ENCODE peak calls at places on chromosomes 7 and 10, in eight cellular contexts. One of them, this sample, is unnamed.

GRCh38 chr10:101291254-101292193 is 62.3 kb upstream of the LBX1 start:
- DNase-seq in HCT116: no peak
- DNase-seq in astrocyte: no peak
- DNase-seq in fibroblast of lung: no peak
- DNase-seq in H9: peak; percentile 87
- DNase-seq in kidney: peak; percentile 85
- DNase-seq in colonic mucosa: no peak
- DNase-seq in NT2/D1: no peak
- DNase-seq in this sample: no peak

GRCh38 chr7:88223265-88223664 is 3.4 kb upstream of the SRI start:
- DNase-seq in HCT116: no peak
- DNase-seq in astrocyte: no peak
- DNase-seq in fibroblast of lung: no peak
- DNase-seq in H9: no peak
- DNase-seq in kidney: no peak
- DNase-seq in colonic mucosa: no peak
- DNase-seq in NT2/D1: no peak
- DNase-seq in this sample: no peak

GRCh38 chr7:94297397-94297838 is 97.3 kb upstream of the COL1A2 start:
- DNase-seq in HCT116: no peak
- DNase-seq in astrocyte: peak; percentile 96
- DNase-seq in fibroblast of lung: peak; percentile 94
- DNase-seq in H9: no peak
- DNase-seq in kidney: no peak
- DNase-seq in colonic mucosa: peak; percentile 28
- DNase-seq in NT2/D1: no peak
- DNase-seq in this sample: no peak

GRCh38 chr7:152512711-152513110 is 76.9 kb upstream of the KMT2C start:
- DNase-seq in HCT116: no peak
- DNase-seq in astrocyte: no peak
- DNase-seq in fibroblast of lung: no peak
- DNase-seq in H9: no peak
- DNase-seq in kidney: no peak
- DNase-seq in colonic mucosa: no peak
- DNase-seq in NT2/D1: no peak
- DNase-seq in this sample: no peak

GRCh38 chr7:17941171-17941490 is 837 bp upstream of the SNX13 start:
- DNase-seq in HCT116: no peak
- DNase-seq in astrocyte: no peak
- DNase-seq in fibroblast of lung: peak; percentile 16
- DNase-seq in H9: no peak
- DNase-seq in kidney: no peak
- DNase-seq in colonic mucosa: no peak
- DNase-seq in NT2/D1: no peak
- DNase-seq in this sample: no peak

GRCh38 chr7:25894002-25894901 is 257.7 kb upstream of the NFE2L3 start:
- DNase-seq in HCT116: peak; percentile 61
- DNase-seq in astrocyte: no peak
- DNase-seq in fibroblast of lung: no peak
- DNase-seq in H9: peak; percentile 75
- DNase-seq in kidney: no peak
- DNase-seq in colonic mucosa: peak; percentile 58
- DNase-seq in NT2/D1: peak; percentile 36
- DNase-seq in this sample: no peak

GRCh38 chr7:125668321-125668993 is 738.8 kb upstream of the POT1 start:
- DNase-seq in HCT116: no peak
- DNase-seq in astrocyte: peak; percentile 40
- DNase-seq in fibroblast of lung: no peak
- DNase-seq in H9: no peak
- DNase-seq in kidney: no peak
- DNase-seq in colonic mucosa: no peak
- DNase-seq in NT2/D1: no peak
- DNase-seq in this sample: no peak

GRCh38 chr10:59808896-59809643 is 55.8 kb upstream of the MRLN start:
- DNase-seq in HCT116: peak; percentile 42
- DNase-seq in astrocyte: peak; percentile 38
- DNase-seq in fibroblast of lung: peak; percentile 50
- DNase-seq in H9: peak; percentile 74
- DNase-seq in kidney: peak; percentile 80
- DNase-seq in colonic mucosa: peak; percentile 90
- DNase-seq in NT2/D1: peak; percentile 23
- DNase-seq in this sample: no peak

GRCh38 chr7:153021542-153021941 is 262.0 kb downstream of the ACTR3B start:
- DNase-seq in HCT116: no peak
- DNase-seq in astrocyte: no peak
- DNase-seq in fibroblast of lung: no peak
- DNase-seq in H9: no peak
- DNase-seq in kidney: no peak
- DNase-seq in colonic mucosa: no peak
- DNase-seq in NT2/D1: no peak
- DNase-seq in this sample: no peak

GRCh38 chr10:63738410-63738809 is 217.2 kb downstream of the REEP3 start:
- DNase-seq in HCT116: peak; percentile 27
- DNase-seq in astrocyte: peak; percentile 57
- DNase-seq in fibroblast of lung: peak; percentile 59
- DNase-seq in H9: no peak
- DNase-seq in kidney: no peak
- DNase-seq in colonic mucosa: no peak
- DNase-seq in NT2/D1: no peak
- DNase-seq in this sample: no peak

GRCh38 chr10:27838291-27838690 is 92.7 kb upstream of the MKX start:
- DNase-seq in HCT116: no peak
- DNase-seq in astrocyte: peak; percentile 75
- DNase-seq in fibroblast of lung: no peak
- DNase-seq in H9: no peak
- DNase-seq in kidney: no peak
- DNase-seq in colonic mucosa: no peak
- DNase-seq in NT2/D1: no peak
- DNase-seq in this sample: no peak

GRCh38 chr7:155962191-155962967 is 150.1 kb upstream of the SHH start:
- DNase-seq in HCT116: peak; percentile 84
- DNase-seq in astrocyte: peak; percentile 91
- DNase-seq in fibroblast of lung: peak; percentile 42
- DNase-seq in H9: no peak
- DNase-seq in kidney: no peak
- DNase-seq in colonic mucosa: peak; percentile 39
- DNase-seq in NT2/D1: no peak
- DNase-seq in this sample: no peak

GRCh38 chr7:151552352-151553028 is 32.8 kb upstream of the RHEB start:
- DNase-seq in HCT116: no peak
- DNase-seq in astrocyte: no peak
- DNase-seq in fibroblast of lung: no peak
- DNase-seq in H9: no peak
- DNase-seq in kidney: peak; percentile 83
- DNase-seq in colonic mucosa: peak; percentile 30
- DNase-seq in NT2/D1: no peak
- DNase-seq in this sample: no peak

GRCh38 chr7:30437823-30438574 is 40.6 kb downstream of the NOD1 start:
- DNase-seq in HCT116: no peak
- DNase-seq in astrocyte: no peak
- DNase-seq in fibroblast of lung: no peak
- DNase-seq in H9: no peak
- DNase-seq in kidney: peak; percentile 44
- DNase-seq in colonic mucosa: no peak
- DNase-seq in NT2/D1: no peak
- DNase-seq in this sample: no peak

GRCh38 chr7:16694806-16695205 is 48.8 kb downstream of the BZW2 start:
- DNase-seq in HCT116: no peak
- DNase-seq in astrocyte: no peak
- DNase-seq in fibroblast of lung: no peak
- DNase-seq in H9: no peak
- DNase-seq in kidney: no peak
- DNase-seq in colonic mucosa: no peak
- DNase-seq in NT2/D1: no peak
- DNase-seq in this sample: no peak

GRCh38 chr7:130319541-130319940 is 25.1 kb upstream of the CPA5 start:
- DNase-seq in HCT116: no peak
- DNase-seq in astrocyte: no peak
- DNase-seq in fibroblast of lung: no peak
- DNase-seq in H9: no peak
- DNase-seq in kidney: no peak
- DNase-seq in colonic mucosa: no peak
- DNase-seq in NT2/D1: no peak
- DNase-seq in this sample: no peak

GRCh38 chr10:105063796-105064195 is 422.7 kb downstream of the SORCS3 start:
- DNase-seq in HCT116: peak; percentile 2
- DNase-seq in astrocyte: peak; percentile 42
- DNase-seq in fibroblast of lung: peak; percentile 3
- DNase-seq in H9: peak; percentile 71
- DNase-seq in kidney: no peak
- DNase-seq in colonic mucosa: peak; percentile 22
- DNase-seq in NT2/D1: peak; percentile 40
- DNase-seq in this sample: no peak

GRCh38 chr7:151100921-151101320 is 14.6 kb downstream of the AGAP3 start:
- DNase-seq in HCT116: no peak
- DNase-seq in astrocyte: no peak
- DNase-seq in fibroblast of lung: no peak
- DNase-seq in H9: no peak
- DNase-seq in kidney: peak; percentile 67
- DNase-seq in colonic mucosa: no peak
- DNase-seq in NT2/D1: no peak
- DNase-seq in this sample: no peak

GRCh38 chr10:43851030-43851429 is 202.3 kb upstream of the ZNF32 start:
- DNase-seq in HCT116: no peak
- DNase-seq in astrocyte: no peak
- DNase-seq in fibroblast of lung: no peak
- DNase-seq in H9: no peak
- DNase-seq in kidney: no peak
- DNase-seq in colonic mucosa: no peak
- DNase-seq in NT2/D1: no peak
- DNase-seq in this sample: no peak
- H3K9ac ChIP-seq in HCT116: no peak overlapping the region
- H3K9ac ChIP-seq in astrocyte: no peak overlapping the region
- H3K9ac ChIP-seq in fibroblast of lung: no peak overlapping the region
- H3K9ac ChIP-seq in H9: no peak overlapping the region
- H3K9ac ChIP-seq in kidney: no peak overlapping the region
- H3K9ac ChIP-seq in colonic mucosa: no peak overlapping the region
- H3K9ac ChIP-seq in NT2/D1: no peak overlapping the region
- H3K9ac ChIP-seq in this sample: no peak overlapping the region

DNA sequence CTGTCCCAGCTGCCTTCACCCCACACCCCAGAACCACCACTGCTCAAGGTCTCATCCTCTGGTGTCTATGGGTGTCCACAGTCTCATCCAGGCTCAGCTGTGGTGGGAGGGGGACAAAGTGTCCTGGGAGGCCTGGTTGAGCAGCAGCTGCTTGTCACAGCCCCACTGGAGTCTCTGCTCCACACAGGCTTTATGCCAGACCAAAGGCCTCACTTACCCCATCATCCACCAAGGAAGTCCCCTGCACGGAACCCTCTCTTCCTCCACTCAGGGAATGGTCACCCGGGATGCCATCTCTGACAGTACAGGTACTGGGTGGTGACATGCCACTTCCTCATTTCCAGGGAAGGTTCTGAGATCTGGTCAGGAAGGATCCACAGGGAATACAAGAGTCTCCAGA is 925.4 kb upstream of the ZNF722 start:
- DNase-seq in HCT116: no peak
- DNase-seq in astrocyte: no peak
- DNase-seq in fibroblast of lung: no peak
- DNase-seq in H9: no peak
- DNase-seq in kidney: no peak
- DNase-seq in colonic mucosa: no peak
- DNase-seq in NT2/D1: no peak
- DNase-seq in this sample: no peak
- H3K9me3 ChIP-seq in HCT116: no peaks in the 10 kb centered on the region
- H3K9me3 ChIP-seq in astrocyte: peaks cover 25% of the 10 kb centered on the region
- H3K9me3 ChIP-seq in fibroblast of lung: no peaks in the 10 kb centered on the region
- H3K9me3 ChIP-seq in H9: peaks cover 81% of the 10 kb centered on the region
- H3K9me3 ChIP-seq in kidney: peaks cover 3% of the 10 kb centered on the region
- H3K9me3 ChIP-seq in colonic mucosa: no peaks in the 10 kb centered on the region
- H3K9me3 ChIP-seq in NT2/D1: no peaks in the 10 kb centered on the region
- H3K9me3 ChIP-seq in this sample: no peaks in the 10 kb centered on the region

DNA sequence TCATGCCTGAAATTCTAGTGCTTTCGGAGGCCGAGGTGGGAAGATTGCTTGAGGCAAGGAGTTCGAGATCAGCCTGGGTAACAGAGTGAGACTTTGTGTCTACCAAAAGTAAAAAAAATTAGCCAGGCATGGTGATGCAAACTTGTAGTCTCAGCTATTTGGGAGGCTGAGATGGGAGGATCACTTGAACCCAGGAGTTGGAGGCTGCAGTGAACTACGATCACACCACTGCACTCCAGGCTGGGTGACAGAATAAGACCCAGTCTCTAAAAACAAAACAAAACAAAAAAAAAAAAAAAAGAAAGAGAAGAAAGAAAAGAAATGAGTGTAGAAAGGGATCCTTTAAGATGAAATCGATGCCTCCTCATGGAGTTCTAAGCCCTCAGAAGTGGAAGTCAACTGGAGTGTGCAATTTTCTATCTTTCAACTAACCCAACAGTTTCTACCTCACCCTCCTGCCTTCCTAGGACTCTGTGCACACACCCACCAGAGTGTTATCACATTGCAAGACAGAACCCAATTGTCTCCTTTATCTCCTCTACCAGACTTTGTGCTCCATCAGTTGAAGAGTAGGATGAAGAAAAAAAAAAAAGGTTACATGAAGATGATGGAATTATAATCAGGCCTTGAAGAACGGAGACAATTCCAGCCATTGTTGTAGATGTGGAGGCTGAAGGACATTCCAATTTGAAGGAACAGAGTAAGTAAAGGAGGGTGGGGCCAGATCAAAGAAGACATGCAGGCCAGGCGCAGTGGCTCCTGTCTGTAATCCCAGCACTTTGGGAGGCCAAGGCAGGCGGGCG is 26.9 kb downstream of the NYAP1 start:
- DNase-seq in HCT116: no peak
- DNase-seq in astrocyte: no peak
- DNase-seq in fibroblast of lung: no peak
- DNase-seq in H9: no peak
- DNase-seq in kidney: no peak
- DNase-seq in colonic mucosa: no peak
- DNase-seq in NT2/D1: no peak
- DNase-seq in this sample: no peak
- H3K9ac ChIP-seq in HCT116: no peak overlapping the region
- H3K9ac ChIP-seq in astrocyte: no peak overlapping the region
- H3K9ac ChIP-seq in fibroblast of lung: no peak overlapping the region
- H3K9ac ChIP-seq in H9: no peak overlapping the region
- H3K9ac ChIP-seq in kidney: no peak overlapping the region
- H3K9ac ChIP-seq in colonic mucosa: no peak overlapping the region
- H3K9ac ChIP-seq in NT2/D1: no peak overlapping the region
- H3K9ac ChIP-seq in this sample: no peak overlapping the region

DNA sequence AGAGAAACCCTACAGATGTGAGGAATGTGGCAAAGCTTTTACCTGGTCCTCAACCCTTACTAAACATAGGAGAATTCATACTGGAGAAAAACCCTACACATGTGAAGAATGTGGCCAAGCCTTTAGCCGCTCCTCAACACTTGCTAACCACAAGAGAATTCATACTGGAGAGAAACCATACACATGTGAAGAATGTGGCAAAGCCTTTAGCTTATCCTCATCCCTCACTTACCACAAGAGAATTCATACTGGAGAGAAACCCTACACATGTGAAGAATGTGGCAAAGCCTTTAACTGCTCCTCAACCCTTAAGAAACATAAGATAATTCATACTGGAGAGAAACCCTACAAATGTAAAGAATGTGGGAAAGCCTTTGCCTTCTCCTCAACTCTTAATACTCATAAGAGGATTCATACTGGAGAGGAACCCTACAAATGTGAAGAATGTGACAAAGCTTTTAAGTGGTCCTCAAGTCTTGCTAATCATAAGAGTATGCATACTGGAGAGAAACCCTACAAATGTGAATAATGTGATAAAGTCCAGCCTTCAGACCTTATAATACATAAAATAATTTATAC is 38.2 kb downstream of the ZNF679 start:
- DNase-seq in HCT116: no peak
- DNase-seq in astrocyte: no peak
- DNase-seq in fibroblast of lung: no peak
- DNase-seq in H9: no peak
- DNase-seq in kidney: no peak
- DNase-seq in colonic mucosa: no peak
- DNase-seq in NT2/D1: no peak
- DNase-seq in this sample: no peak
- H3K9me3 ChIP-seq in HCT116: peaks cover 25% of the 10 kb centered on the region
- H3K9me3 ChIP-seq in astrocyte: peaks cover 3% of the 10 kb centered on the region
- H3K9me3 ChIP-seq in fibroblast of lung: no peaks in the 10 kb centered on the region
- H3K9me3 ChIP-seq in H9: peaks cover 33% of the 10 kb centered on the region
- H3K9me3 ChIP-seq in kidney: peaks cover 17% of the 10 kb centered on the region
- H3K9me3 ChIP-seq in colonic mucosa: no peaks in the 10 kb centered on the region
- H3K9me3 ChIP-seq in NT2/D1: peaks cover 42% of the 10 kb centered on the region
- H3K9me3 ChIP-seq in this sample: no peaks in the 10 kb centered on the region

This sample was measured in SK-N-MC.